ENCODE peak calls at places on chromosomes 7 and 10, in six cellular contexts. N is Peyer's patch; H is fibroblast of lung; B is body of pancreas; W is naive thymus-derived CD4-positive, alpha-beta T cell; Z is right lobe of liver. E is an unnamed sample. For H3K4me1, the result is how much of the 10 kb centered on the place peaks cover.

GRCh38 chr7:8226526-8226925 is 35.4 kb downstream of the ICA1 start:
- DNase-seq in Z (no peak), W (no peak), H (no peak), B (no peak), N (no peak), E (no peak)

GRCh38 chr10:97782455-97783228 is 10.8 kb upstream of the SFRP5 start:
- DNase-seq in Z (peak), N (no peak), B (peak), W (no peak), H (no peak), E (no peak)

GRCh38 chr7:44154703-44155102 is 13.6 kb upstream of the MYL7 start:
- DNase-seq in H (peak), B (no peak), W (no peak), N (no peak), Z (no peak), E (no peak)

GRCh38 chr10:101228682-101229274 is 485 bp downstream of the LBX1 start:
- DNase-seq in Z (no peak), B (no peak), H (no peak), W (no peak), N (no peak), E (no peak)

GRCh38 chr10:132149917-132150316 is 36.8 kb upstream of the DPYSL4 start:
- DNase-seq in B (no peak), W (no peak), Z (peak), H (no peak), N (no peak), E (no peak)

GRCh38 chr10:5563237-5563961 is 38.6 kb downstream of the CALML3 start:
- DNase-seq in B (no peak), N (no peak), H (no peak), Z (peak), W (no peak), E (no peak)

GRCh38 chr7:8434290-8435002 is 1.0 kb downstream of the NXPH1 start:
- DNase-seq in N (no peak), Z (peak), B (no peak), W (no peak), H (no peak), E (no peak)

GRCh38 chr10:125194814-125195213 is 34.5 kb upstream of the CTBP2 start:
- DNase-seq in W (no peak), B (no peak), H (no peak), N (no peak), Z (no peak), E (no peak)

GRCh38 chr10:127853868-127854768 is 38.6 kb downstream of the CLRN3 start:
- DNase-seq in H (peak), Z (peak), W (peak), B (peak), N (peak), E (peak)

GRCh38 chr7:100568936-100569844 is 4.5 kb downstream of the SAP25 start:
- DNase-seq in B (peak), Z (peak), N (peak), W (peak), H (peak), E (peak)
- H3K4me3 ChIP-seq in B (no peak), Z (peak), N (peak), W (peak), H (peak), E (peak)

GRCh38 chr10:103879831-103880230 is 24.5 kb upstream of the SH3PXD2A start:
- DNase-seq in H (no peak), B (no peak), N (no peak), Z (no peak), W (no peak), E (no peak)
- H3K4me1 ChIP-seq in H (under half), B (under half), N (under half), Z (under half), W (under half), E (under half)

GRCh38 chr7:49768835-49769234 is 4.6 kb upstream of the VWC2 start:
- DNase-seq in Z (no peak), H (no peak), N (no peak), W (no peak), B (no peak), E (no peak)
- H3K27ac ChIP-seq in Z (no peak), H (no peak), N (no peak), W (no peak), B (no peak), E (no peak)

GRCh38 chr7:141076377-141076776 is 2.5 kb downstream of the TMEM178B start:
- DNase-seq in B (no peak), W (no peak), H (no peak), N (no peak), Z (no peak), E (no peak)

GRCh38 chr7:141074162-141074989 is 512 bp downstream of the TMEM178B start:
- DNase-seq in H (peak), Z (no peak), B (peak), N (no peak), W (peak), E (no peak)

GRCh38 chr7:141073173-141073640 is 657 bp upstream of the TMEM178B start:
- DNase-seq in W (peak), B (peak), H (peak), Z (peak), N (no peak), E (no peak)

GRCh38 chr7:141073641-141074161 is at the start of gene TMEM178B:
- DNase-seq in B (peak), N (no peak), H (no peak), Z (no peak), W (peak), E (no peak)

GRCh38 chr7:141074997-141075396 is 1.1 kb downstream of the TMEM178B start:
- DNase-seq in H (no peak), W (no peak), N (no peak), B (no peak), Z (no peak), E (no peak)
- H3K4me3 ChIP-seq in H (no peak), W (no peak), N (no peak), B (no peak), Z (no peak), E (no peak)

DNA sequence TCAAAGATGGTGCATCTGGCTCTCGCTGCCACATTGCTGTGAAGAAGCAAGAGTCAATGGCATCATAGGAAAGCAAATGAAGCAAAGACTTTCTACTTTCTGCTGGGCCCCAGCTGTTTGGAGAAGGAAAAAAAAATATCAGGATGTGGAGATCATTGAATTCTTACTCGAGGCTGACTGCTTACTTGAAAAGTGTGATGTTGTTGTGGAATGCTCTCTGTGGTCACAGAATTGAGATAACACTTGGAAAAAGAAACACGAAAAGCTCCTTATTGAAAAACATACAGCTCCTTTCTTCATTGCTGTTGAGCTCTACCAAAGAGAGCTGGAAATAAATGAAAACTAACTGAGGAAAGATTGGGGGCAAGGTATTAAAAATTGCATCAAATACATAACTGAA is 157.4 kb upstream of the TBX20 start:
- DNase-seq in Z (no peak), N (no peak), H (no peak), W (no peak), B (no peak), E (no peak)
- H3K4me1 ChIP-seq in Z (under half), N (under half), H (under half), W (under half), B (under half), E (under half)

DNA sequence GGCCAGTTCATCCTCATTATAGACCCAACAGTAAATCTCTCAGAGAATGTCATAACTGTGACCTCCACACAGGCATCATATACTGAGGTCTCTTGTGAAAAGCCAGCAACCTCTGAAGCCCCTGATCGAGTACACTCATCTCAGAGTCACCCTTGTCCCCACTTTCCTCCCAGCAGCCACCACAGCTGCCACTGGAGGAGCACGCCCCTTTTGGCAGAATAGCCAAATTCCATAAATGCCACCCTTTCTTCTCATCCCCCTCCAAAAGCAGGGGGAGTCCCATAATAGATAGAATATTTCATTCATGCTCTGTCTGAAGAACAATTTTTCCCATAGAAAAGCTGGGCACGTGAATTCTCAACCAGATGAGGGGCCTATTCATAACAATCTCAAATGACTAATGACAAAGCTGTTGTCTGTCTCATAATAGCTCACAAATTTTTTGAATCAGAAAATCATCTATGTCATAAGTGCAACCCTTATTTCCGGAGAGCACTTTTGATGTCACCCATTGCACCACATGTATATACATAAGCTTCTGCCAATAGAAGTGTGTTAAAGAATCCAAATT is 47.4 kb downstream of the SGMS1 start:
- DNase-seq in B (no peak), Z (no peak), H (no peak), W (no peak), N (no peak), E (no peak)
- H3K27ac ChIP-seq in B (no peak), Z (no peak), H (peak), W (no peak), N (no peak), E (no peak)